ENCODE peak calls at places on chromosome 9, in nine cellular contexts. S is NCI-H1092 treated with DMSO at 0.1 percent for 48 hours, Y is kidney glomerular epithelial cell, B is GM03348, I is GM23248, A is Daoy, O is astrocyte of the spinal cord, W is AG08395, Z is NCI-H460. N is an unnamed sample.

GRCh38 chr9:135887585-135888050 is 19.7 kb downstream of the CAMSAP1 start:
- DNase-seq in S (no peak), Y (no peak), B (no peak), I (no peak), A (no peak), O (no peak), W (no peak), Z (no peak), N (no peak)

GRCh38 chr9:27954858-27955257 is 381.6 kb upstream of the C9orf72 start:
- DNase-seq in S (no peak), Y (no peak), B (no peak), I (no peak), A (no peak), O (no peak), W (no peak), Z (no peak), N (no peak)

GRCh38 chr9:20314981-20315380 is 307.3 kb downstream of the MLLT3 start:
- DNase-seq in S (no peak), Y (no peak), B (no peak), I (no peak), A (no peak), O (no peak), W (no peak), Z (no peak), N (no peak)

GRCh38 chr9:124869466-124869985 is 7.6 kb downstream of the ARPC5L start:
- DNase-seq in S (no peak), Y (no peak), B (peak), I (peak), A (peak), O (no peak), W (peak), Z (no peak), N (peak)

GRCh38 chr9:93601666-93602065 is 25.3 kb downstream of the PHF2 start:
- DNase-seq in S (no peak), Y (no peak), B (no peak), I (no peak), A (no peak), O (no peak), W (no peak), Z (no peak), N (no peak)

GRCh38 chr9:715743-716400 is 125.6 kb upstream of the DMRT1 start:
- DNase-seq in S (no peak), Y (no peak), B (peak), I (peak), A (no peak), O (peak), W (peak), Z (no peak), N (peak)

GRCh38 chr9:72695365-72695764 is 174.0 kb downstream of the TMC1 start:
- DNase-seq in S (no peak), Y (no peak), B (no peak), I (no peak), A (no peak), O (no peak), W (no peak), Z (no peak), N (no peak)

GRCh38 chr9:98726735-98727134 is 18.0 kb upstream of the GABBR2 start:
- DNase-seq in S (no peak), Y (no peak), B (peak), I (peak), A (no peak), O (peak), W (peak), Z (no peak), N (peak)

GRCh38 chr9:7169717-7170348 is 412.1 kb downstream of the KDM4C start:
- DNase-seq in S (no peak), Y (no peak), B (peak), I (peak), A (no peak), O (peak), W (peak), Z (no peak), N (no peak)

GRCh38 chr9:132587484-132587858 is 5.1 kb downstream of the BARHL1 start:
- DNase-seq in S (no peak), Y (no peak), B (no peak), I (no peak), A (no peak), O (no peak), W (no peak), Z (no peak), N (no peak)

GRCh38 chr9:127451681-127452480 is 571 bp downstream of the LRSAM1 start:
- DNase-seq in S (peak), Y (peak), B (peak), I (peak), A (peak), O (peak), W (peak), Z (no peak), N (peak)

GRCh38 chr9:114088571-114089170 is 10.4 kb downstream of the KIF12 start:
- DNase-seq in S (no peak), Y (no peak), B (no peak), I (no peak), A (no peak), O (no peak), W (no peak), Z (no peak), N (no peak)

GRCh38 chr9:131254107-131254491 is 22.2 kb downstream of the FAM78A start:
- DNase-seq in S (no peak), Y (no peak), B (peak), I (no peak), A (no peak), O (no peak), W (no peak), Z (no peak), N (no peak)

GRCh38 chr9:135883410-135884089 is 23.8 kb downstream of the CAMSAP1 start:
- DNase-seq in S (no peak), Y (no peak), B (no peak), I (no peak), A (no peak), O (no peak), W (no peak), Z (no peak), N (no peak)

GRCh38 chr9:82127993-82128710 is 139.6 kb downstream of the SPATA31D1 start:
- DNase-seq in S (peak), Y (no peak), B (no peak), I (no peak), A (no peak), O (no peak), W (no peak), Z (no peak), N (no peak)

GRCh38 chr9:124835026-124835501 is 18.2 kb upstream of the WDR38 start:
- DNase-seq in S (peak), Y (peak), B (no peak), I (peak), A (peak), O (peak), W (no peak), Z (peak), N (peak)

N was measured in kidney tubule cell.